ENCODE peak calls at places on chromosomes 16 and 17, in five cellular contexts. O is prostate gland, I is sigmoid colon, Y is breast epithelium, V is fibroblast of lung. A is an unnamed sample. For H3K27me3, the result is how much of the 10 kb centered on the place peaks cover.

GRCh38 chr17:83171661-83172060 is 92.3 kb downstream of the METRNL start:
- DNase-seq in O (no peak), I (no peak), Y (peak), V (no peak), A (no peak)

GRCh38 chr16:78405833-78406232 is 306.4 kb downstream of the WWOX start:
- DNase-seq in O (no peak), I (no peak), Y (no peak), V (no peak), A (no peak)

GRCh38 chr16:72960101-72960500 is 87.8 kb downstream of the ZFHX3 start:
- DNase-seq in O (no peak), I (no peak), Y (no peak), V (no peak), A (no peak)

GRCh38 chr16:81429045-81429521 is 15.5 kb upstream of the CMIP start:
- DNase-seq in O (no peak), I (no peak), Y (no peak), V (peak), A (no peak)

GRCh38 chr16:53065436-53066165 is 10.8 kb downstream of the CHD9 start:
- DNase-seq in O (no peak), I (peak), Y (no peak), V (no peak), A (no peak)

GRCh38 chr17:63571632-63572310 is 21.5 kb downstream of the DCAF7 start:
- DNase-seq in O (no peak), I (no peak), Y (no peak), V (peak), A (no peak)

GRCh38 chr17:73616873-73617430 is 27.3 kb downstream of the SDK2 start:
- DNase-seq in O (no peak), I (no peak), Y (no peak), V (no peak), A (no peak)

GRCh38 chr17:2694381-2695242 is 17.0 kb downstream of the CLUH start:
- DNase-seq in O (no peak), I (peak), Y (peak), V (no peak), A (no peak)

GRCh38 chr16:51388516-51388951 is 237.5 kb upstream of the SALL1 start:
- DNase-seq in O (no peak), I (no peak), Y (no peak), V (no peak), A (no peak)

GRCh38 chr17:49987681-49988441 is 7.2 kb downstream of the DLX3 start:
- DNase-seq in O (peak), I (no peak), Y (peak), V (no peak), A (no peak)

GRCh38 chr17:35241520-35241919 is 1.4 kb upstream of the SLFN5 start:
- DNase-seq in O (no peak), I (no peak), Y (no peak), V (no peak), A (peak)

GRCh38 chr17:42458497-42459255 is at the start of gene ATP6V0A1:
- DNase-seq in O (peak), I (peak), Y (peak), V (peak), A (peak)

GRCh38 chr17:58231644-58232043 is 6.7 kb upstream of the LPO start:
- DNase-seq in O (no peak), I (no peak), Y (no peak), V (no peak), A (no peak)

GRCh38 chr16:72990003-72990521 is 57.9 kb downstream of the ZFHX3 start:
- DNase-seq in O (peak), I (peak), Y (no peak), V (peak), A (no peak)

GRCh38 chr17:57668332-57668731 is 76.8 kb downstream of the CCDC182 start:
- DNase-seq in O (no peak), I (no peak), Y (peak), V (no peak), A (no peak)

GRCh38 chr17:48429156-48429555 is 858 bp downstream of the SKAP1 start:
- DNase-seq in O (no peak), I (no peak), Y (no peak), V (no peak), A (no peak)

GRCh38 chr16:4351880-4352279 is 759 bp upstream of the PAM16 start:
- DNase-seq in O (no peak), I (peak), Y (no peak), V (no peak), A (no peak)

GRCh38 chr17:74772071-74772470 is 4.1 kb downstream of the NAT9 start:
- DNase-seq in O (no peak), I (no peak), Y (no peak), V (no peak), A (no peak)

GRCh38 chr16:79707867-79708266 is 107.3 kb upstream of the MAF start:
- DNase-seq in O (no peak), I (peak), Y (no peak), V (peak), A (no peak)

GRCh38 chr16:22311520-22311919 is 14.3 kb downstream of the POLR3E start:
- DNase-seq in O (no peak), I (no peak), Y (no peak), V (no peak), A (no peak)

GRCh38 chr17:58089111-58089510 is 5.9 kb downstream of the DYNLL2 start:
- DNase-seq in O (no peak), I (no peak), Y (no peak), V (no peak), A (no peak)

GRCh38 chr17:59333845-59334244 is 2.4 kb downstream of the YPEL2 start:
- DNase-seq in O (no peak), I (no peak), Y (no peak), V (no peak), A (no peak)

GRCh38 chr17:29004081-29004692 is 1.6 kb downstream of the SEZ6 start:
- DNase-seq in O (no peak), I (no peak), Y (no peak), V (peak), A (no peak)

GRCh38 chr16:76943936-76944335 is 247.1 kb upstream of the MON1B start:
- DNase-seq in O (no peak), I (no peak), Y (no peak), V (no peak), A (no peak)

GRCh38 chr17:12729086-12729485 is 60.2 kb upstream of the ARHGAP44 start:
- DNase-seq in O (no peak), I (no peak), Y (no peak), V (no peak), A (no peak)

GRCh38 chr17:75631353-75631752 is 1.9 kb upstream of the SMIM5 start:
- DNase-seq in O (no peak), I (no peak), Y (no peak), V (no peak), A (no peak)

GRCh38 chr17:9360610-9361571 is 214.7 kb downstream of the STX8 start:
- DNase-seq in O (no peak), I (peak), Y (no peak), V (peak), A (no peak)

GRCh38 chr17:82399030-82399429 is 19.1 kb upstream of the HEXD start:
- DNase-seq in O (no peak), I (no peak), Y (no peak), V (peak), A (no peak)

GRCh38 chr16:61946019-61946418 is 90.2 kb downstream of the CDH8 start:
- DNase-seq in O (no peak), I (no peak), Y (no peak), V (no peak), A (no peak)

GRCh38 chr17:69762359-69762758 is 312.7 kb upstream of the KCNJ16 start:
- DNase-seq in O (no peak), I (no peak), Y (no peak), V (no peak), A (no peak)

GRCh38 chr17:61813211-61813610 is 50.1 kb downstream of the BRIP1 start:
- DNase-seq in O (no peak), I (no peak), Y (no peak), V (no peak), A (no peak)

GRCh38 chr17:55089955-55090573 is 121.5 kb downstream of the STXBP4 start:
- DNase-seq in O (no peak), I (no peak), Y (no peak), V (peak), A (peak)

GRCh38 chr16:86676216-86676800 is 98.0 kb downstream of the FOXL1 start:
- DNase-seq in O (no peak), I (no peak), Y (no peak), V (peak), A (no peak)

DNA sequence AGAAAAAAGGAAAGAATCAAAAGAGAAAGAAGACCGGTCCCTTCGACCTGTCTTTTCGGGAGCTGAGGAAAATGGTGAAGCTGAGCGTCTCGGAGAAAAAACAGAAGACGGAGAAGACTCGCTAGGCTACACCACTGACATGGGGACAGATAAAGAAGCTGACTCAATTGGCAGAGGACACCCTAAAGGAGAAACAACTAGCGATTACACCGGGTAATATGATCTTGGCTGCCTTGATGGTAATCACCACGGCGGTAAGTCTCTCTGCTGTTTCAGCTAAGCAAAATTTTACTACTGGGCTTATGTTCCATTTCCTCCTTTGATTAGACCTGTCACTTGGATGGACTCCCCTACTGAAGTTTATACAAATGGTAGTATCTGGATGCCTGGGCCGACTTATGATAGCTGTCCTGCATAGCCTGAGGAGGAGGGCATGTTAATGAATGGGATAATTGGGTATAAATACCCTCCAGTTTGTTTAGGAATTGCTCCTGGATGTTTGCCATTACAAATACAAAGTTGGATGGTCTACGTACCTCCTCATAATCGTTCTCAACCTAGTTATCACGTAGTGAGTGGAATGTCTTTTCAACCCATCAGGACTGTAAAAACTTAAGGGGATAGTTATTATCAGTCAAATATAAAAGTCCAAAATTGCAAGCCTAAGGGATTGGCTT is 24.1 kb downstream of the ALOX15B start:
- DNase-seq in O (no peak), I (no peak), Y (no peak), V (no peak), A (no peak)
- H3K27ac ChIP-seq in O (peak), I (no peak), Y (no peak), V (no peak), A (no peak)

DNA sequence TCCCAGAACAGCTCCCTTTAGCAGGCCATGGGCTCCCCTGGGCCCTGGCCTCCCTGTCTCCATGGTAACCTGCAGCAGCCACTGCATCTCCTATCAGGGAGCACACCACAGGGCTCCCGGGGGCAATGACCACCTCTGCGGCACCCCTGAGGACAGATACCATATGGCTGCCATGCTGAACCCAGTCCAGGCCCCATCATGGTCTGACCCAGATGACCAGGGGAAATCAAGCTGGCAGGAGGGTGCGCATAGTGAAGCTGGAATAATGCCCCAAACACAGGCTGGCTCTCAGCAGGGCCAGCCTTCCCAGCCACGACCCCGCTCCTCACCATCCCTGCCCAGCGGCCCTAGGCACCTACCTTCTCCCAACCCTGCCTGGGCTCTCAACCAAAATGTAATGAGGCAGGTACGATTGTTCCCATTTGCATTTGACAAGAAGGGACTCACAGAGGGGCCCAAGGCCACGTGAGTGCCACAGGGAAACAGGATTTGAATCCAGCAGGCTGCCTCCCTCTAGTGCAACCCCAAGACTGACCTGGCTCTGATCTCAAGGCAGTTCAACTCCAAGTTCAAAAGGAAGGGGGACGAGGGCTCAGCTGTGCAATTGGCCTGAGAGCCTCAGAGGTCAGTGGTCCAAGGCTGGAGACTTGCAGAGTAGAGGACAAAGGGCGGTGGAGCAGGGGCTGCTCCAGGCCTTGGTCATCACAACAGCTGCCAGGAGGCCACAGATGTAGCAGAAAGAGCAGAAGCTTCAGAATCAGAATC is 2.4 kb downstream of the RUNDC3A start:
- DNase-seq in O (no peak), I (no peak), Y (no peak), V (no peak), A (no peak)
- H3K27me3 ChIP-seq in O (under half), I (under half), Y (under half), V (under half), A (under half)

DNA sequence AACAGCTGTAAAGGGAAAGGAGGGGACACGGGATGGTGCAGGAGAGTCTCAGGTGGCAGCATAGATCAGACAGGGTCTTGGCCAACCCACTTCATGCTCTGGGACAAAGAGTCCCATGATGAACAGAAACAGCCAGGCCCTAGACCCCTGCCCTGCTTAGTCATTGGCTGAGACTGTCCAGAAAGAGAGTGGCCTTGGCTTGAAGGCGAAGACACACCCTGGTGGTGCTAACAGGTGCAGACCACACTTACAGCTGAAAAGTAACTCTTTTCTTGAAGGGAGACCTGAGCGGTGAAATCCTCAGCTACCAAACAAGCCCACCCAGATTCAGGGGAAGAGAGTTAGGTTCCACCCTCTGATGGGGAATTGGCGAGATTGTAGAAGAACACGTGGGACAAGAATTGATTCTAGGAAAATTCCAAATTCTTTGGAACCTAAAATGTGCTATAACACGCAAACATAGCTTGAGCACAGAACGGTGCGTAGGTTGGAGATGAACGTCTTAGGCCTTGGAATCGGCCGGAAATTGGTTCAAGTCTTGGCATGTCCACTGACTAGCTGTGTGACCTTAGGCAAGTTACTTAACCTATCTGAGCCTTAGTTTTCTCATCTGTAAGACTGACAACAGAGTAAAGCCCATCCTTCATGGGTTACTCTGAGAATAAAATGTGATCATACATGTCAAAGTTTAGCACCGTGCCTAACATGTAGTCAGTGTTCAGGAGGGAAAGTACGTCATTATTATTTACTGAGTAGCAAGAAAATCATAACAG is 12.5 kb upstream of the MLYCD start:
- DNase-seq in O (no peak), I (no peak), Y (no peak), V (no peak), A (no peak)
- H3K27ac ChIP-seq in O (no peak), I (no peak), Y (no peak), V (no peak), A (no peak)

DNA sequence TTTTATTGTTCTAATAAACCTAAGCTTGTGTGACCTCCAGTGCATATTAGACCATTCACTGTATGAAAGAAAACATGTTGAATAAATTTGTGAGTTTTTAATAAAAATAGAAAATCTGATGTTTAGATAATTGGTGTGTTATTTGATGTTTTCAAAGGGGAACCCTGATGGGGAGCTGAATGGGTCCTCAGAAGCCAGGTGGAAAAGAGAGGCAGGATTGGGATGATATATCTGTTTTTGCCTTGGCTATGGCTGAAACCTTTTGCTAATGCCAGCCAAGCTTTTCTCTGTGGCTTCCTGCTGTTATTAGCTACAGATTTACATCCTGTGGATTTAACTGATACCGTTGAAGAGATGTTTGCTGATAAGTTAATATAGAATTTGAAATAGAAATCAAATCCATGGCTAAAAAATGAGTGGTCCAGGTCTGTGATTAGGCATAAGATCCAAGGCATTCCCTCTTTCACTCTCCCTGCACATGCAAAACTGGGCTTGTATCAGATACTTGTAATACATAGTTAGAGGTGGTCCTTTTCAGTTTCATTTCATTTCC is 4.2 kb upstream of the AATF start:
- DNase-seq in O (no peak), I (no peak), Y (no peak), V (no peak), A (no peak)
- H3K27me3 ChIP-seq in O (half or more), I (half or more), Y (half or more), V (half or more), A (half or more)

GRCh38 chr17:1580979-1581676 is 18.5 kb upstream of the PITPNA start:
- DNase-seq in O (peak), I (no peak), Y (no peak), V (no peak), A (no peak)

GRCh38 chr17:1577186-1577585 is 14.6 kb upstream of the PITPNA start:
- DNase-seq in O (peak), I (peak), Y (peak), V (peak), A (no peak)

GRCh38 chr17:1576500-1576899 is 13.9 kb upstream of the PITPNA start:
- DNase-seq in O (no peak), I (no peak), Y (no peak), V (no peak), A (no peak)

GRCh38 chr17:1574697-1575471 is 12.3 kb upstream of the PITPNA start:
- DNase-seq in O (no peak), I (no peak), Y (no peak), V (no peak), A (no peak)

DNA sequence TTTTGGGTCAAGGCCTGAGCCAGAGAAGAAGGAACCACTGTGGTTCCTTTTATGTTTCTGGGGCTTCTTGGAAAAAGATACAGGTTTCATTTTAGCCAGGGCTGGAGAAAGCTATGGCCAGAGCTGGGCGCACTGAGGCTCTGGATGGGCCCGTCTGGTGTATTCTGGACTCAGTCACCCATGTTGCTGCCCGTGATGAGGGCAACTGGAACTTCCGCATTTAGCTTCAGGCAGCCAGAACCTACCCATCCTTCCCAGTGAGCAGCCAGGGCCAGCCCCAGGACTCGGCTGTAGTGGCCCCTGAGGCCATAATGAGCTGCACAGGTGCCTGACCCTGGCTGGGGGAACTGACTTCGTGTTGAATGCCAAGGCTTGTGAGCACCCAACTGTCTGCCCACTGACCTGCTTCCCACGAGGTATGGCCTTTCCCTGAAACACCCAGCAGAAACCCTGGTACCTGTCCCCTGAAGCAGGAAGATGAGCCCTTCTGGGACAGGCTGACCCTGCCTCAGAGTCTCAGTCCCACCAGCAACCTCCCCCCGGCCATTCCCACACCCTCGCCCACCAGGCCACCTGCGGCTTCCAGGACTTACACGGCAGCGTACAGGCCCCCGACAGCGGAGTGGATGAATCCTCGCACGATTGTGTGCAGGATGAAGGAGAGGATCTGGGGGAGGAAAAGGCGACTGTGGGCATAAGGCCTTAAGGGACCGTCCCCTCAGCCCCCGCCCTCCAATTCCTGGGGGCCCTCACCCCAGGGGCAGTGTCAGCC is 15.3 kb upstream of the PITPNA start:
- DNase-seq in O (no peak), I (no peak), Y (no peak), V (no peak), A (no peak)
- H3K27ac ChIP-seq in O (peak), I (peak), Y (peak), V (peak), A (no peak)

DNA sequence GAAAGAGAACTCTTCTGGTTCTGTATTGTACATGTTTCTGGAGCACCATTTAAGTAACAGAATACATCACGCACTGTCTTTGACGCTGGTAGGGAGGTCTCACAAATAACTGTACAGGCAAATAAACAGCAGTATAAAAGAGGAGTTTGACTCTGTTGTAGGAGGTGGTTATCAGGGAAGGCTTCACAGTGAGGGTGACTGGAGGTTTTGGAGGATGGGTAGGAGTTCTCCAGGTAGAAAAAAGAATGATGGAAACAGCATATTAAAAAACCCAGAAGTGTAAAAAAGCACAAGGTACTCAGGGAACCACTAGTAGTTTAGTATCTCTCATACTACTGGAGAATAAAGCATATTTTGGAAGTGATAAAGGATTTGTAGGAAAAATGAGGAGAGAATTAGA is 2.7 kb upstream of the SLC6A2 start:
- DNase-seq in O (no peak), I (no peak), Y (no peak), V (no peak), A (no peak)
- H3K27me3 ChIP-seq in O (under half), I (under half), Y (half or more), V (under half), A (under half)

GRCh38 chr16:1613240-1613639 is 1.1 kb downstream of the CRAMP1 start:
- DNase-seq in O (no peak), I (no peak), Y (no peak), V (no peak), A (no peak)
- H3K27ac ChIP-seq in O (peak), I (peak), Y (peak), V (peak), A (no peak)

GRCh38 chr16:19316846-19317245 is 31.3 kb downstream of the CLEC19A start:
- DNase-seq in O (no peak), I (no peak), Y (no peak), V (no peak), A (no peak)
- H3K27me3 ChIP-seq in O (under half), I (under half), Y (under half), V (under half), A (under half)

A was measured in CD4-positive, alpha-beta T cell.